ENCODE peak calls at places on chromosomes 1 and 21, in seven cellular contexts. One of them, this sample, is unnamed.

GRCh38 chr21:37047079-37047478 is 25.8 kb downstream of the PIGP start:
- DNase-seq in stimulated activated CD4-positive, alpha-beta T cell treated with anti-CD3 and anti-CD28 coated beads, Interleukin-2, amount 100 ng/mL, for 24 hours: no peak
- DNase-seq in adrenal gland: no peak
- DNase-seq in Daoy: peak
- DNase-seq in NCI-H1105 treated with DMSO at 0.1 percent for 48 hours: no peak
- DNase-seq in activated CD8-positive, alpha-beta memory T cell treated with anti-CD3 and anti-CD28 coated beads, Interleukin-2, amount 50 U/mL, for 4 hours: no peak
- DNase-seq in body of pancreas: no peak
- DNase-seq in this sample: no peak

GRCh38 chr1:94120591-94120901 is 402 bp downstream of the ABCA4 start:
- DNase-seq in adrenal gland: no peak
- DNase-seq in Daoy: no peak
- DNase-seq in NCI-H1105 treated with DMSO at 0.1 percent for 48 hours: no peak
- DNase-seq in activated CD8-positive, alpha-beta memory T cell treated with anti-CD3 and anti-CD28 coated beads, Interleukin-2, amount 50 U/mL, for 4 hours: no peak
- DNase-seq in body of pancreas: no peak
- DNase-seq in stimulated activated CD4-positive, alpha-beta T cell treated with anti-CD3 and anti-CD28 coated beads, Interleukin-2, amount 100 ng/mL, for 24 hours: no peak
- DNase-seq in this sample: no peak

GRCh38 chr1:65083263-65083896 is 64.6 kb upstream of the AK4 start:
- DNase-seq in stimulated activated CD4-positive, alpha-beta T cell treated with anti-CD3 and anti-CD28 coated beads, Interleukin-2, amount 100 ng/mL, for 24 hours: no peak
- DNase-seq in adrenal gland: no peak
- DNase-seq in activated CD8-positive, alpha-beta memory T cell treated with anti-CD3 and anti-CD28 coated beads, Interleukin-2, amount 50 U/mL, for 4 hours: no peak
- DNase-seq in body of pancreas: no peak
- DNase-seq in Daoy: peak
- DNase-seq in NCI-H1105 treated with DMSO at 0.1 percent for 48 hours: no peak
- DNase-seq in this sample: no peak

GRCh38 chr1:29358183-29358582 is 121.9 kb downstream of the PTPRU start:
- DNase-seq in NCI-H1105 treated with DMSO at 0.1 percent for 48 hours: no peak
- DNase-seq in body of pancreas: no peak
- DNase-seq in stimulated activated CD4-positive, alpha-beta T cell treated with anti-CD3 and anti-CD28 coated beads, Interleukin-2, amount 100 ng/mL, for 24 hours: no peak
- DNase-seq in Daoy: no peak
- DNase-seq in adrenal gland: no peak
- DNase-seq in activated CD8-positive, alpha-beta memory T cell treated with anti-CD3 and anti-CD28 coated beads, Interleukin-2, amount 50 U/mL, for 4 hours: no peak
- DNase-seq in this sample: no peak

GRCh38 chr1:155093938-155094621 is 15.4 kb downstream of the EFNA3 start:
- DNase-seq in activated CD8-positive, alpha-beta memory T cell treated with anti-CD3 and anti-CD28 coated beads, Interleukin-2, amount 50 U/mL, for 4 hours: no peak
- DNase-seq in stimulated activated CD4-positive, alpha-beta T cell treated with anti-CD3 and anti-CD28 coated beads, Interleukin-2, amount 100 ng/mL, for 24 hours: no peak
- DNase-seq in NCI-H1105 treated with DMSO at 0.1 percent for 48 hours: peak
- DNase-seq in adrenal gland: no peak
- DNase-seq in Daoy: peak
- DNase-seq in body of pancreas: no peak
- DNase-seq in this sample: no peak

GRCh38 chr1:92411511-92411910 is 75.2 kb downstream of the GFI1 start:
- DNase-seq in Daoy: peak
- DNase-seq in NCI-H1105 treated with DMSO at 0.1 percent for 48 hours: no peak
- DNase-seq in adrenal gland: no peak
- DNase-seq in stimulated activated CD4-positive, alpha-beta T cell treated with anti-CD3 and anti-CD28 coated beads, Interleukin-2, amount 100 ng/mL, for 24 hours: no peak
- DNase-seq in body of pancreas: no peak
- DNase-seq in activated CD8-positive, alpha-beta memory T cell treated with anti-CD3 and anti-CD28 coated beads, Interleukin-2, amount 50 U/mL, for 4 hours: peak
- DNase-seq in this sample: no peak

GRCh38 chr1:46820560-46821060 is 21.8 kb downstream of the CYP4B1 start:
- DNase-seq in Daoy: no peak
- DNase-seq in NCI-H1105 treated with DMSO at 0.1 percent for 48 hours: no peak
- DNase-seq in body of pancreas: no peak
- DNase-seq in adrenal gland: no peak
- DNase-seq in stimulated activated CD4-positive, alpha-beta T cell treated with anti-CD3 and anti-CD28 coated beads, Interleukin-2, amount 100 ng/mL, for 24 hours: no peak
- DNase-seq in activated CD8-positive, alpha-beta memory T cell treated with anti-CD3 and anti-CD28 coated beads, Interleukin-2, amount 50 U/mL, for 4 hours: no peak
- DNase-seq in this sample: no peak

GRCh38 chr1:41347276-41347675 is 14.0 kb upstream of the FOXO6 start:
- DNase-seq in body of pancreas: no peak
- DNase-seq in activated CD8-positive, alpha-beta memory T cell treated with anti-CD3 and anti-CD28 coated beads, Interleukin-2, amount 50 U/mL, for 4 hours: no peak
- DNase-seq in adrenal gland: no peak
- DNase-seq in stimulated activated CD4-positive, alpha-beta T cell treated with anti-CD3 and anti-CD28 coated beads, Interleukin-2, amount 100 ng/mL, for 24 hours: no peak
- DNase-seq in Daoy: no peak
- DNase-seq in NCI-H1105 treated with DMSO at 0.1 percent for 48 hours: no peak
- DNase-seq in this sample: no peak

GRCh38 chr21:46000731-46001641 is 19.4 kb downstream of the COL6A1 start:
- DNase-seq in NCI-H1105 treated with DMSO at 0.1 percent for 48 hours: no peak
- DNase-seq in body of pancreas: no peak
- DNase-seq in adrenal gland: peak
- DNase-seq in activated CD8-positive, alpha-beta memory T cell treated with anti-CD3 and anti-CD28 coated beads, Interleukin-2, amount 50 U/mL, for 4 hours: no peak
- DNase-seq in stimulated activated CD4-positive, alpha-beta T cell treated with anti-CD3 and anti-CD28 coated beads, Interleukin-2, amount 100 ng/mL, for 24 hours: no peak
- DNase-seq in Daoy: peak
- DNase-seq in this sample: no peak

This sample was measured in GM19239.